ENCODE peak calls at places on chromosomes 11 and 22, in four cellular contexts. A is left colon, D is HTR-8/SVneo, P is hippocampal formation. R is an unnamed sample.

GRCh38 chr11:32435511-32435946 is at the start of gene WT1:
- DNase-seq in A (no peak), P (no peak), D (peak), R (no peak)

GRCh38 chr11:86274503-86274902 is 27.5 kb upstream of the HIKESHI start:
- DNase-seq in D (no peak), A (no peak), P (no peak), R (no peak)

GRCh38 chr22:28894320-28894719 is 10.9 kb downstream of the ZNRF3 start:
- DNase-seq in A (peak), D (no peak), P (no peak), R (no peak)

GRCh38 chr22:38109391-38110000 is 988 bp downstream of the BAIAP2L2 start:
- DNase-seq in P (no peak), A (no peak), D (no peak), R (no peak)

GRCh38 chr22:28984482-28985158 is 77.0 kb downstream of the C22orf31 start:
- DNase-seq in D (no peak), A (no peak), P (no peak), R (no peak)

GRCh38 chr11:69694781-69695180 is 9.0 kb downstream of the FGF19 start:
- DNase-seq in D (no peak), P (no peak), A (no peak), R (no peak)

GRCh38 chr11:128553662-128554392 is 33.5 kb downstream of the ETS1 start:
- DNase-seq in D (peak), P (peak), A (no peak), R (no peak)

GRCh38 chr11:58616594-58616993 is 5.9 kb upstream of the CNTF start:
- DNase-seq in A (no peak), P (no peak), D (no peak), R (no peak)